ENCODE peak calls at places on chromosomes 2 and 18, in ten cellular contexts. R is CD4-positive, CD25-positive, alpha-beta regulatory T cell; G is right lobe of liver; M is CD8-positive, alpha-beta memory T cell; L is adrenal gland; V is A549; K is OCI-LY7; Y is osteoblast; E is tibial nerve; H is colonic mucosa. W is an unnamed sample. For H3K4me1, the result is how much of the 10 kb centered on the place peaks cover.

GRCh38 chr2:98142106-98142815 is 55.3 kb downstream of the VWA3B start:
- DNase-seq in R (no peak), G (no peak), M (no peak), L (no peak), V (no peak), K (no peak), Y (no peak), E (no peak), H (no peak), W (peak)

GRCh38 chr18:73544032-73544431 is 603.6 kb downstream of the FBXO15 start:
- DNase-seq in R (no peak), G (no peak), M (no peak), L (no peak), V (no peak), K (no peak), Y (no peak), E (no peak), H (no peak), W (no peak)

GRCh38 chr2:109260886-109261700 is 132.1 kb downstream of the SH3RF3 start:
- DNase-seq in R (peak), G (no peak), M (no peak), L (peak), V (peak), K (no peak), Y (no peak), E (no peak), H (peak), W (peak)

GRCh38 chr18:79064228-79064627 is 5.0 kb upstream of the ATP9B start:
- DNase-seq in R (no peak), G (no peak), M (no peak), L (no peak), V (no peak), K (no peak), Y (no peak), E (no peak), H (no peak), W (no peak)

GRCh38 chr2:37849908-37850307 is 75.2 kb upstream of the RMDN2 start:
- DNase-seq in R (peak), G (no peak), M (no peak), L (no peak), V (no peak), K (no peak), Y (no peak), E (no peak), H (no peak), W (no peak)

GRCh38 chr18:79512461-79513380 is 117.0 kb downstream of the NFATC1 start:
- DNase-seq in R (no peak), G (peak), M (no peak), L (peak), V (no peak), K (no peak), Y (peak), E (no peak), H (peak), W (peak)

GRCh38 chr2:166373951-166374350 is 1.8 kb downstream of the SCN9A start:
- DNase-seq in R (no peak), G (no peak), M (no peak), L (no peak), V (peak), K (no peak), Y (peak), E (no peak), H (no peak), W (no peak)

GRCh38 chr2:123513351-123513750 is 511.7 kb upstream of the CNTNAP5 start:
- DNase-seq in R (no peak), G (no peak), M (no peak), L (no peak), V (no peak), K (no peak), Y (no peak), E (no peak), H (no peak), W (no peak)

GRCh38 chr18:52766002-52766540 is 426.1 kb downstream of the DCC start:
- DNase-seq in R (no peak), G (no peak), M (no peak), L (no peak), V (no peak), K (no peak), Y (no peak), E (no peak), H (no peak), W (no peak)

GRCh38 chr18:41227993-41228392 is 727.0 kb upstream of the PIK3C3 start:
- DNase-seq in R (no peak), G (no peak), M (no peak), L (no peak), V (no peak), K (no peak), Y (no peak), E (no peak), H (no peak), W (no peak)

GRCh38 chr2:207113403-207113802 is 52.3 kb downstream of the KLF7 start:
- DNase-seq in R (no peak), G (no peak), M (no peak), L (no peak), V (no peak), K (no peak), Y (no peak), E (no peak), H (no peak), W (no peak)

GRCh38 chr2:133787207-133787606 is 218.9 kb upstream of the NCKAP5 start:
- DNase-seq in R (no peak), G (no peak), M (no peak), L (no peak), V (no peak), K (no peak), Y (no peak), E (no peak), H (no peak), W (no peak)

GRCh38 chr2:226190479-226191252 is 609.0 kb downstream of the IRS1 start:
- DNase-seq in R (no peak), G (no peak), M (no peak), L (no peak), V (peak), K (no peak), Y (no peak), E (no peak), H (no peak), W (no peak)

GRCh38 chr2:210915912-210916311 is 359.5 kb downstream of the CPS1 start:
- DNase-seq in R (no peak), G (no peak), M (no peak), L (no peak), V (no peak), K (no peak), Y (no peak), E (no peak), H (no peak), W (no peak)

GRCh38 chr2:101768480-101769077 is 71.1 kb downstream of the MAP4K4 start:
- DNase-seq in R (peak), G (no peak), M (no peak), L (no peak), V (no peak), K (peak), Y (no peak), E (no peak), H (no peak), W (no peak)

GRCh38 chr2:230908595-230909191 is 16.3 kb downstream of the GPR55 start:
- DNase-seq in R (peak), G (peak), M (no peak), L (peak), V (peak), K (no peak), Y (peak), E (no peak), H (peak), W (peak)

GRCh38 chr2:119721043-119721442 is 38.7 kb upstream of the PTPN4 start:
- DNase-seq in R (no peak), G (no peak), M (no peak), L (no peak), V (no peak), K (no peak), Y (no peak), E (no peak), H (no peak), W (no peak)

GRCh38 chr2:158214431-158214830 is 112.8 kb downstream of the UPP2 start:
- DNase-seq in R (no peak), G (no peak), M (no peak), L (peak), V (peak), K (no peak), Y (no peak), E (peak), H (no peak), W (no peak)

GRCh38 chr2:201797175-201797840 is 9.0 kb upstream of the CDK15 start:
- DNase-seq in R (no peak), G (no peak), M (no peak), L (no peak), V (no peak), K (no peak), Y (peak), E (no peak), H (no peak), W (no peak)

GRCh38 chr18:75158465-75159237 is 50.3 kb downstream of the PTGR3 start:
- DNase-seq in R (no peak), G (peak), M (no peak), L (no peak), V (no peak), K (no peak), Y (no peak), E (no peak), H (no peak), W (peak)

GRCh38 chr2:47344890-47345583 is 57.9 kb upstream of the MSH2 start:
- DNase-seq in R (no peak), G (peak), M (no peak), L (peak), V (peak), K (no peak), Y (peak), E (peak), H (peak), W (peak)

GRCh38 chr2:179842498-179843153 is 18.8 kb downstream of the ZNF385B start:
- DNase-seq in R (no peak), G (no peak), M (no peak), L (peak), V (peak), K (peak), Y (no peak), E (no peak), H (no peak), W (peak)

GRCh38 chr2:110865188-110865587 is 132.8 kb downstream of the ACOXL start:
- DNase-seq in R (peak), G (no peak), M (no peak), L (no peak), V (no peak), K (no peak), Y (no peak), E (no peak), H (no peak), W (no peak)

GRCh38 chr2:111642576-111643327 is 241.2 kb downstream of the ANAPC1 start:
- DNase-seq in R (no peak), G (no peak), M (no peak), L (no peak), V (no peak), K (peak), Y (no peak), E (no peak), H (no peak), W (no peak)

GRCh38 chr2:235611756-235612155 is 117.9 kb downstream of the AGAP1 start:
- DNase-seq in R (no peak), G (no peak), M (no peak), L (no peak), V (no peak), K (no peak), Y (no peak), E (no peak), H (no peak), W (no peak)

GRCh38 chr2:54073796-54074195 is 41.6 kb upstream of the ACYP2 start:
- DNase-seq in R (peak), G (no peak), M (no peak), L (no peak), V (peak), K (no peak), Y (no peak), E (no peak), H (no peak), W (no peak)

GRCh38 chr2:127235082-127235702 is 15.1 kb upstream of the CYP27C1 start:
- DNase-seq in R (no peak), G (no peak), M (no peak), L (no peak), V (no peak), K (no peak), Y (no peak), E (no peak), H (no peak), W (no peak)

GRCh38 chr2:110675679-110676078 is 2.2 kb downstream of the BUB1 start:
- DNase-seq in R (no peak), G (no peak), M (no peak), L (no peak), V (no peak), K (no peak), Y (no peak), E (no peak), H (no peak), W (no peak)

GRCh38 chr2:100818606-100819364 is 1.2 kb upstream of the NPAS2 start:
- DNase-seq in R (no peak), G (peak), M (no peak), L (peak), V (peak), K (no peak), Y (peak), E (peak), H (peak), W (peak)

GRCh38 chr2:142347751-142348150 is 216.9 kb upstream of the LRP1B start:
- DNase-seq in R (no peak), G (no peak), M (no peak), L (no peak), V (no peak), K (no peak), Y (no peak), E (no peak), H (no peak), W (no peak)

GRCh38 chr2:29053223-29053622 is 21.1 kb downstream of the PCARE start:
- DNase-seq in R (no peak), G (no peak), M (no peak), L (no peak), V (no peak), K (no peak), Y (no peak), E (no peak), H (no peak), W (peak)

GRCh38 chr2:68237404-68237803 is 14.9 kb downstream of the PPP3R1 start:
- DNase-seq in R (no peak), G (no peak), M (no peak), L (no peak), V (no peak), K (no peak), Y (no peak), E (no peak), H (no peak), W (no peak)

GRCh38 chr2:68237976-68238580 is 14.3 kb downstream of the PPP3R1 start:
- DNase-seq in R (no peak), G (no peak), M (no peak), L (no peak), V (no peak), K (no peak), Y (no peak), E (no peak), H (no peak), W (no peak)

GRCh38 chr2:68235090-68235489 is 17.2 kb downstream of the PPP3R1 start:
- DNase-seq in R (no peak), G (no peak), M (no peak), L (no peak), V (no peak), K (no peak), Y (no peak), E (no peak), H (no peak), W (no peak)

GRCh38 chr2:68236080-68236734 is 16.1 kb downstream of the PPP3R1 start:
- DNase-seq in R (no peak), G (no peak), M (no peak), L (no peak), V (no peak), K (no peak), Y (peak), E (no peak), H (no peak), W (no peak)

GRCh38 chr2:68236876-68237275 is 15.5 kb downstream of the PPP3R1 start:
- DNase-seq in R (no peak), G (no peak), M (no peak), L (no peak), V (no peak), K (no peak), Y (no peak), E (no peak), H (no peak), W (no peak)
- H3K4me1 ChIP-seq in R (half or more), G (under half), M (half or more), L (half or more), V (under half), K (under half), Y (under half), E (half or more), H (under half), W (under half)

GRCh38 chr18:65279668-65280305 is 471.0 kb upstream of the CDH7 start:
- DNase-seq in R (no peak), G (no peak), M (no peak), L (no peak), V (no peak), K (no peak), Y (no peak), E (no peak), H (no peak), W (no peak)
- H3K27ac ChIP-seq in R (no peak), G (no peak), M (no peak), L (no peak), V (no peak), K (no peak), Y (no peak), E (no peak), H (no peak), W (no peak)

DNA sequence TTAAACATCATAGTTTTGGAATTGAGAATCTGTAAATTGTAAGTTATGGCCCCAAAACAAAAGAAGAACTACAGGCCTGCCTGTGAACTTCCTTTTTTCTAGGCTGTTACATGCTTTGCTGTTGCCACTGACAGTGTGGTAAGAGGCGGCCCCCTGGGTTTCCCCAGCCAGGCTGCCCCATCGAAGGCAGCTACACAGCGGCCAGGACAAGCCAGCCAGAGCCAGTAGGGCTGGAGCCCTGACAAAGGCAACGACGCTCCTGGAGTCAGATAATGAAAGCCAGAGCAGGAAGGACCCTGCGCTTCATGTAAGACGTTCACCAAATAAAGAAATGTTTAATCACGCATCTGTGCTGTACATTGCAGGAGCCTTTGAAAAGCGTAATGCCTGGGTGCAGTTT is 55.0 kb downstream of the ANKRD44 start:
- DNase-seq in R (peak), G (peak), M (peak), L (peak), V (no peak), K (peak), Y (peak), E (peak), H (peak), W (peak)
- H3K4me1 ChIP-seq in R (half or more), G (under half), M (half or more), L (under half), V (under half), K (half or more), Y (under half), E (under half), H (under half), W (under half)

GRCh38 chr2:73111300-73112025 is 1.3 kb downstream of the RAB11FIP5 start:
- DNase-seq in R (peak), G (peak), M (no peak), L (peak), V (peak), K (no peak), Y (peak), E (no peak), H (peak), W (peak)
- H3K27ac ChIP-seq in R (peak), G (peak), M (peak), L (peak), V (peak), K (no peak), Y (peak), E (peak), H (peak), W (no peak)

DNA sequence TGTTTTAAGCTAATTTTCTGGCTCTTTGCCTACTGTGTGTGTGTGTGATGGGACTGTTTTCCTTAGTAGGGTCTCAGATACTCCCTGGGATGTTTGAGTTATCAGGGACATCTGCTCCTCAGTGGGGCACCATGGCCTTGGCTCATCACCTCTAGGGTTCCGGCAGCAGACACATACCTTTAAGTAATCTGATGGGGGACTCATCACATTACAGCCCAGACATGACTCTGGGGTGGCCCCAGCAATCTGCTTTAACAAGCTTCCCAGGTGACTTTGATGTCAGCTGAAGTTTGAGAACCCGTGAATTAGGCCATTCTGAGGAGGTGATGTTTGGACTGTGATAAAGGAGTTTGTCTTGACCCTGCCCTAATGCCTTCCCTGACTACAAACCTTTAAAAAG is 38.8 kb downstream of the DDX18 start:
- DNase-seq in R (no peak), G (no peak), M (no peak), L (no peak), V (no peak), K (no peak), Y (no peak), E (no peak), H (no peak), W (peak)
- H3K4me1 ChIP-seq in R (under half), G (under half), M (under half), L (under half), V (under half), K (under half), Y (under half), E (under half), H (under half), W (under half)

GRCh38 chr18:55419939-55420664 is 167.9 kb downstream of the TCF4 start:
- DNase-seq in R (no peak), G (no peak), M (no peak), L (no peak), V (no peak), K (no peak), Y (peak), E (no peak), H (no peak), W (no peak)
- H3K27ac ChIP-seq in R (no peak), G (peak), M (no peak), L (no peak), V (no peak), K (peak), Y (peak), E (peak), H (peak), W (peak)

GRCh38 chr18:46625069-46625468 is 32.0 kb downstream of the LOXHD1 start:
- DNase-seq in R (no peak), G (no peak), M (no peak), L (no peak), V (no peak), K (no peak), Y (no peak), E (no peak), H (no peak), W (no peak)
- H3K4me1 ChIP-seq in R (under half), G (under half), M (under half), L (under half), V (under half), K (under half), Y (under half), E (under half), H (under half), W (under half)

GRCh38 chr2:20977497-20977896 is 66.4 kb downstream of the APOB start:
- DNase-seq in R (no peak), G (no peak), M (no peak), L (no peak), V (no peak), K (no peak), Y (no peak), E (no peak), H (no peak), W (no peak)
- H3K27ac ChIP-seq in R (no peak), G (no peak), M (no peak), L (no peak), V (no peak), K (no peak), Y (no peak), E (no peak), H (no peak), W (no peak)

GRCh38 chr2:236636714-236637485 is 67.3 kb downstream of the ACKR3 start:
- DNase-seq in R (no peak), G (peak), M (no peak), L (no peak), V (no peak), K (no peak), Y (no peak), E (no peak), H (no peak), W (peak)

GRCh38 chr2:236641051-236641450 is 71.4 kb downstream of the ACKR3 start:
- DNase-seq in R (no peak), G (no peak), M (no peak), L (no peak), V (no peak), K (no peak), Y (no peak), E (no peak), H (no peak), W (peak)

GRCh38 chr2:236637691-236638569 is 68.3 kb downstream of the ACKR3 start:
- DNase-seq in R (no peak), G (no peak), M (no peak), L (no peak), V (no peak), K (no peak), Y (no peak), E (no peak), H (no peak), W (peak)

GRCh38 chr2:236639461-236639860 is 69.8 kb downstream of the ACKR3 start:
- DNase-seq in R (no peak), G (no peak), M (no peak), L (no peak), V (no peak), K (no peak), Y (no peak), E (no peak), H (no peak), W (no peak)

GRCh38 chr2:236638707-236639106 is 69.1 kb downstream of the ACKR3 start:
- DNase-seq in R (no peak), G (peak), M (no peak), L (no peak), V (no peak), K (no peak), Y (no peak), E (no peak), H (no peak), W (peak)
- H3K4me1 ChIP-seq in R (under half), G (under half), M (under half), L (under half), V (under half), K (under half), Y (under half), E (under half), H (under half), W (under half)

DNA sequence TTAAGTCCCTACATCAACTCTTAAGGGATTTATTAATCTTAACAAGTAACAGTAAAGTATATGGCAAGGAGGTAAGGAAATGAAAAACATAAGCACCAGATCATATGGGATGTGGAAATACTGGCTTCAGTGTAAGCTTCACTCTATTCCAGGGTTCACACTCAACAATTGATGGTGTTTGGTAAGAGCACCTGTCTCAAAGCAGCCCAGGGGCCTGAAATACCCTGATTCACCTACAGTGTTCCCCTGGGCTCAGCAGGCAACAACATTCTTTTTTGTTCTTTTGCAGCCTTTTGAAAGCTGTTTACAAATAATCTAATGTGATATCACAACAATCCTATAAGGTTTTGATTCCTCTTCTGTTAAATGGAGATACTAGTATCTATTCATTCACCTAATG is 1.2 kb upstream of the MLPH start:
- DNase-seq in R (no peak), G (no peak), M (no peak), L (no peak), V (peak), K (no peak), Y (no peak), E (no peak), H (no peak), W (no peak)
- H3K27ac ChIP-seq in R (no peak), G (no peak), M (no peak), L (no peak), V (peak), K (no peak), Y (peak), E (no peak), H (no peak), W (no peak)